ENCODE peak calls at places on chromosomes 4 and X, in four cellular contexts. L is ovary, W is sigmoid colon, F is IMR-90. I is an unnamed sample.

GRCh38 chrX:108362026-108362425 is 76.2 kb downstream of the COL4A6 start:
- DNase-seq in L (no peak), W (no peak), F (no peak), I (no peak)

GRCh38 chrX:129768586-129769466 is 10.9 kb upstream of the SASH3 start:
- DNase-seq in L (no peak), W (no peak), F (no peak), I (no peak)

GRCh38 chr4:115763051-115763450 is 649.6 kb upstream of the NDST4 start:
- DNase-seq in L (no peak), W (no peak), F (no peak), I (no peak)

GRCh38 chrX:1593286-1594271 is 2.2 kb downstream of the AKAP17A start:
- DNase-seq in L (peak; percentile 39), W (no peak), F (no peak), I (no peak)

GRCh38 chrX:1555370-1555769 is 18.4 kb upstream of the P2RY8 start:
- DNase-seq in L (no peak), W (peak; percentile 12), F (no peak), I (no peak)

GRCh38 chr4:118354913-118355312 is 2.1 kb upstream of the PRSS12 start:
- DNase-seq in L (no peak), W (no peak), F (no peak), I (no peak)

GRCh38 chr4:122576261-122577188 is 44.3 kb downstream of the IL21 start:
- DNase-seq in L (no peak), W (no peak), F (peak; percentile 58), I (no peak)

GRCh38 chr4:173243321-173243720 is 74.7 kb downstream of the GALNT7 start:
- DNase-seq in L (no peak), W (no peak), F (peak; percentile 88), I (no peak)

GRCh38 chrX:42127563-42127962 is 204.2 kb upstream of the CASK start:
- DNase-seq in L (no peak), W (no peak), F (no peak), I (no peak)

GRCh38 chr4:68259191-68259590 is 13.7 kb upstream of the TMPRSS11B start:
- DNase-seq in L (no peak), W (no peak), F (no peak), I (no peak)

GRCh38 chr4:40333921-40334352 is 1.2 kb upstream of the CHRNA9 start:
- DNase-seq in L (no peak), W (no peak), F (peak; percentile 76), I (no peak)

GRCh38 chr4:137531951-137532868 is at the start of gene PCDH18:
- DNase-seq in L (peak; percentile 96), W (peak; percentile 97), F (peak; percentile 98), I (peak; percentile 89)

GRCh38 chr4:109879081-109879480 is 31.2 kb downstream of the LRIT3 start:
- DNase-seq in L (no peak), W (no peak), F (no peak), I (no peak)

GRCh38 chrX:130728208-130728607 is 174.8 kb downstream of the ENOX2 start:
- DNase-seq in L (no peak), W (no peak), F (peak; percentile 46), I (no peak)

GRCh38 chr4:169305651-169306050 is 34.9 kb upstream of the SH3RF1 start:
- DNase-seq in L (no peak), W (no peak), F (peak; percentile 10), I (peak; percentile 23)

GRCh38 chr4:144633215-144633614 is 12.7 kb upstream of the HHIP start:
- DNase-seq in L (no peak), W (no peak), F (no peak), I (no peak)

GRCh38 chrX:154712781-154713391 is 38.0 kb downstream of the GAB3 start:
- DNase-seq in L (no peak), W (no peak), F (peak; percentile 73), I (no peak)

DNA sequence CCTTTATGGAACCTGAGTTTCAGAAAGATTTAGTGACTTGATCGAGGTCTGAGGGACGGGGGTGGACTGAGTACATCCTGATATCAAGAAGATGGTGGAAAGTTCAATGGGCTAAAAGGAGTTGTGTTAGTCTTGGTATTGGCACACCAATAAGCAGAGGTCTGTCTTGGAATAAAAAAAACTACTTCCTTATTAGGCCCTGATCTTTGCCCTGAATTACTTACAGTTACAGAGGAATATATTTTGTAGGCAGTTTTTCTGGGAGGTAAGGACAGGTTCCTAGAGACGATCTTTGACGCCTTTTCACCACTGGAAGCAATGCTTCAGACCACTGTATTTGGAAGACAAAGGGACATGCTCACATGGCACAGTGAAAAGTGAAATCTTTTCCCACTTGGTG is 673 bp upstream of the XK start:
- DNase-seq in L (no peak), W (no peak), F (no peak), I (no peak)
- H3K4me3 ChIP-seq in L (peak overlapping the region; percentile 35), W (peak overlapping the region; percentile 46), F (no peak overlapping the region), I (no peak overlapping the region)

GRCh38 chrX:23784487-23785301 is 1.7 kb downstream of the SAT1 start:
- DNase-seq in L (no peak), W (no peak), F (peak; percentile 88), I (no peak)
- TF ChIP-seq POLR2A in L (no peak), W (peak; percentile 12), F (peak; percentile 45), I (no peak)

DNA sequence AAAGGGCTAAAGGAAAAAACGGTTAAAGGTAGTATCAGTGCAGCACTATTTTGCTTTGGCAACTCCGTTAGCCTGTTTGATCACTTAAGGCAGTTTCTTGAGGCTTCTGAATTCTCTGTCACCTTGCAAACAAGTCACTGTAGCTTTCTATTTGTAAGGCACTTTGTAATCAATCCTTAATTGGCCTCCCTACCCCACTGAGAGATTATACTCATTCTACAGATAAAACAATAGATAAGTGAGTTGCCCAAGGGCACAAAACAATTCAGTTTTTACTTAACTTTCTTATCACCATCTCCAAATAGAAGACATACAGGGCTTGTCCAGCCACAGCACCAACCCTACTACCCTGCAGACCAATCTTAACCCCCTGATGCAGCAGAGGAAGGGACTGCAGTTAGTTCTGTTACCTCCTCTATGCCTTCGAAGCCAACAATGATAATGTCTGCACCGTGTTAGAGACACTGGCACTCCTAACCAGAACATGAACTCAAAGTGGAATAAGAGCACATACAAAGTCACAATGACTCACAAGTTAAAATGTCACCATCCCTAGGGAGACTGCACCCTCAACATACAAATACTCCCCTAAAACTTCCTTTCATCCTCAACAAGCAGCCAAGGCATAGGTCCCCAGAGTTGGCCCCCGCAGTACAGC is 1.7 kb downstream of the TMEM185A start:
- DNase-seq in L (no peak), W (no peak), F (no peak), I (no peak)
- H3K4me3 ChIP-seq in L (no peak overlapping the region), W (no peak overlapping the region), F (no peak overlapping the region), I (peak overlapping the region; percentile 85)

DNA sequence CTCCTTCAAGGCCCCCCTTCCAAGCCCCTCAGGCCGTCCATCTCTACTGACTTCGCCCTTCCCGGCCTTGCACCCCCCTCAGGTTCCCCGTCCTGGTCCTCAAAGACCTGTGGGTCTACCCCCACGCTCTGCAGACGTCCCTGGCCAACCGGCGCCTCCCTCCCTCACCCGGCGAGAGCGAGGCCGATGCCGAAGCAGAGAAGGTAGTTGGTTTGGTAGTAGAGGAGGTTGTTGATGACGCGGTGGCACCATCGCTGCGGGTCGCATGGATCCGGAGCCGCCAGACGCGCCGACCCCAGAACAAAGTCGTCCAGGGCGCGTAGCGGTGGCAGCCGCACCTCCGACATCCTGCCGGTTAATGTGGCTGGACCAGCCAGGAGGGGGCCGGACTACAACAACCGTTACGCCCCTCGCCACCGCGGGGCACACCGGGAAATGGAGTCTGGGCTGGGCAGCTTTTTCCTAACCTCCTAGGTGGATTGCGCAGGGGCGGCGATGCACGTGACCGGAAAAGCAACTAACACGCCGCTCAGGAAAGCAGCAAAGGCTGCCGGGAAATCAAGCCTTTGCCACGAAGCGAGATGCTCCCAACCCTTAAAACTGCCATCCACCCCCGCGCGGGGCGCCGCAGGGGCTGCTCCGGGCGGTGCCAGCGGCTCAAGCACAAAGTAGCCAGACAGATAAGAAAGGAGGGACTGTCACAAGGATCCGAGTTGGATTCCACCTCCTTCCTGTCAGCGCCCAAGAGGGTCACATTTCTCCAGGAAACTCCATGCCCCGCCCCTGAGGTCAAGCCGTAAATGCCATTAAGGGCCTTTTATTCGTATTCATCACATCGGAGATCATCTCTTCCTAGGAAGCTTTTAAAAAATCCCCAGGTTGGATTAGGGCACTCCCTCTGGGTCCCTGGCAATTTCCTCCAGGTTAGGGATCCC is at the start of gene PRAF2:
- DNase-seq in L (peak; percentile 91), W (peak; percentile 97), F (peak; percentile 89), I (peak; percentile 95)
- TF ChIP-seq POLR2A in L (no peak), W (no peak), F (peak; percentile 75), I (peak; percentile 71)

I was measured in heart left ventricle.